ENCODE peak calls at places on chromosomes 1 and 21, in five cellular contexts. One of them, this sample, is unnamed.

GRCh38 chr1:1534401-1535145 is 5.9 kb downstream of the TMEM240 start:
- DNase-seq in left ventricle myocardium inferior: no peak
- DNase-seq in endothelial cell: no peak
- DNase-seq in colonic mucosa: no peak
- DNase-seq in Caco-2: no peak
- DNase-seq in this sample: no peak

GRCh38 chr1:201371841-201372240 is 5.6 kb downstream of the TNNT2 start:
- DNase-seq in endothelial cell: no peak
- DNase-seq in Caco-2: no peak
- DNase-seq in colonic mucosa: no peak
- DNase-seq in left ventricle myocardium inferior: no peak
- DNase-seq in this sample: no peak

GRCh38 chr1:206890125-206890637 is 7.1 kb upstream of the IL24 start:
- DNase-seq in endothelial cell: no peak
- DNase-seq in Caco-2: no peak
- DNase-seq in colonic mucosa: no peak
- DNase-seq in left ventricle myocardium inferior: no peak
- DNase-seq in this sample: no peak

GRCh38 chr1:116362050-116362449 is 11.0 kb upstream of the ATP1A1 start:
- DNase-seq in colonic mucosa: no peak
- DNase-seq in endothelial cell: no peak
- DNase-seq in left ventricle myocardium inferior: no peak
- DNase-seq in Caco-2: no peak
- DNase-seq in this sample: no peak

GRCh38 chr1:240474133-240474614 is 137.8 kb downstream of the GREM2 start:
- DNase-seq in endothelial cell: no peak
- DNase-seq in colonic mucosa: no peak
- DNase-seq in Caco-2: peak; percentile 30
- DNase-seq in left ventricle myocardium inferior: no peak
- DNase-seq in this sample: no peak

GRCh38 chr1:61221642-61222041 is 139.3 kb downstream of the NFIA start:
- DNase-seq in endothelial cell: no peak
- DNase-seq in colonic mucosa: no peak
- DNase-seq in Caco-2: no peak
- DNase-seq in left ventricle myocardium inferior: no peak
- DNase-seq in this sample: no peak

GRCh38 chr1:164064501-164064900 is 494.5 kb upstream of the PBX1 start:
- DNase-seq in Caco-2: no peak
- DNase-seq in colonic mucosa: no peak
- DNase-seq in endothelial cell: no peak
- DNase-seq in left ventricle myocardium inferior: no peak
- DNase-seq in this sample: no peak

GRCh38 chr1:154884868-154885706 is 15.0 kb upstream of the KCNN3 start:
- DNase-seq in endothelial cell: no peak
- DNase-seq in Caco-2: no peak
- DNase-seq in left ventricle myocardium inferior: no peak
- DNase-seq in colonic mucosa: no peak
- DNase-seq in this sample: no peak

GRCh38 chr1:6602669-6603423 is at the start of gene KLHL21:
- DNase-seq in Caco-2: peak; percentile 90
- DNase-seq in endothelial cell: peak; percentile 72
- DNase-seq in left ventricle myocardium inferior: peak; percentile 92
- DNase-seq in colonic mucosa: peak; percentile 82
- DNase-seq in this sample: peak; percentile 83

GRCh38 chr1:75430526-75430925 is 180.4 kb downstream of the SLC44A5 start:
- DNase-seq in left ventricle myocardium inferior: no peak
- DNase-seq in Caco-2: no peak
- DNase-seq in endothelial cell: no peak
- DNase-seq in colonic mucosa: no peak
- DNase-seq in this sample: no peak

GRCh38 chr1:29638281-29638680 is 402.0 kb downstream of the PTPRU start:
- DNase-seq in endothelial cell: no peak
- DNase-seq in colonic mucosa: no peak
- DNase-seq in Caco-2: no peak
- DNase-seq in left ventricle myocardium inferior: no peak
- DNase-seq in this sample: no peak

GRCh38 chr1:218779341-218779831 is 394.3 kb upstream of the LYPLAL1 start:
- DNase-seq in Caco-2: no peak
- DNase-seq in colonic mucosa: no peak
- DNase-seq in endothelial cell: no peak
- DNase-seq in left ventricle myocardium inferior: no peak
- DNase-seq in this sample: no peak

GRCh38 chr1:206962269-206962668 is 8.0 kb downstream of the FCAMR start:
- DNase-seq in Caco-2: no peak
- DNase-seq in colonic mucosa: no peak
- DNase-seq in endothelial cell: no peak
- DNase-seq in left ventricle myocardium inferior: no peak
- DNase-seq in this sample: no peak

GRCh38 chr1:37989381-37989930 is 366 bp downstream of the SF3A3 start:
- DNase-seq in endothelial cell: peak; percentile 43
- DNase-seq in colonic mucosa: peak; percentile 57
- DNase-seq in left ventricle myocardium inferior: no peak
- DNase-seq in Caco-2: peak; percentile 26
- DNase-seq in this sample: peak; percentile 51

GRCh38 chr1:42266253-42267135 is 68.5 kb downstream of the FOXJ3 start:
- DNase-seq in left ventricle myocardium inferior: no peak
- DNase-seq in colonic mucosa: no peak
- DNase-seq in Caco-2: peak; percentile 14
- DNase-seq in endothelial cell: no peak
- DNase-seq in this sample: no peak

GRCh38 chr1:94908190-94908589 is 18.7 kb downstream of the CNN3 start:
- DNase-seq in colonic mucosa: no peak
- DNase-seq in Caco-2: no peak
- DNase-seq in endothelial cell: no peak
- DNase-seq in left ventricle myocardium inferior: no peak
- DNase-seq in this sample: no peak

GRCh38 chr1:115067460-115067859 is 21.8 kb downstream of the TSPAN2 start:
- DNase-seq in colonic mucosa: no peak
- DNase-seq in Caco-2: no peak
- DNase-seq in left ventricle myocardium inferior: no peak
- DNase-seq in endothelial cell: no peak
- DNase-seq in this sample: no peak

GRCh38 chr1:46086581-46086980 is 45.8 kb downstream of the PIK3R3 start:
- DNase-seq in left ventricle myocardium inferior: no peak
- DNase-seq in endothelial cell: no peak
- DNase-seq in Caco-2: no peak
- DNase-seq in colonic mucosa: no peak
- DNase-seq in this sample: no peak

GRCh38 chr1:62723841-62724240 is 35.7 kb upstream of the DOCK7 start:
- DNase-seq in Caco-2: no peak
- DNase-seq in endothelial cell: no peak
- DNase-seq in left ventricle myocardium inferior: no peak
- DNase-seq in colonic mucosa: no peak
- DNase-seq in this sample: no peak

GRCh38 chr1:230280054-230280795 is 145.9 kb downstream of the PGBD5 start:
- DNase-seq in left ventricle myocardium inferior: no peak
- DNase-seq in endothelial cell: no peak
- DNase-seq in colonic mucosa: no peak
- DNase-seq in Caco-2: no peak
- DNase-seq in this sample: no peak

GRCh38 chr1:159821171-159821867 is 5.4 kb upstream of the SLAMF8 start:
- DNase-seq in Caco-2: no peak
- DNase-seq in colonic mucosa: no peak
- DNase-seq in endothelial cell: peak; percentile 72
- DNase-seq in left ventricle myocardium inferior: no peak
- DNase-seq in this sample: no peak

GRCh38 chr1:115495603-115496002 is 146.2 kb upstream of the VANGL1 start:
- DNase-seq in Caco-2: no peak
- DNase-seq in colonic mucosa: no peak
- DNase-seq in left ventricle myocardium inferior: no peak
- DNase-seq in endothelial cell: no peak
- DNase-seq in this sample: no peak

DNA sequence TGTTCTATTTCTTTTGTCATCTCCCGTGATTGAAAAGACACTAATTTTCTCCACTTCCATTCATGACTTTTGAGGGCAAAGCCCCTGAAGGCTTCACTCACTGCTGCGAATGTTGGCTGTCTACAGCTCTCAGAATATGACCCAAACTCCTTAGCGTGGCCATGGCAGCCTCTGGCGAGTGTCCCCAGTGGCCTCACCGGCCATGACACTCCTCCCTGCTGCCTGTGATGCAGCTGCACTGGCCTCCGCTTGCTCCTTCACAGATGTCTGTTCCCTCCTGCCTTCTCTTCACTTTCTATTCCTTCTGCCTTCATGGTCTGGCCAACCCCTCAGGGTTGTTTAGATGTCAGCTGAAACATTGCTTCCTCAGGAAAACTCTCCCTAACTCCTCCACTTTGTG is 30.8 kb upstream of the PTPRF start:
- DNase-seq in left ventricle myocardium inferior: no peak
- DNase-seq in Caco-2: no peak
- DNase-seq in colonic mucosa: no peak
- DNase-seq in endothelial cell: no peak
- DNase-seq in this sample: no peak
- TF ChIP-seq CTCF in left ventricle myocardium inferior: no peak
- TF ChIP-seq CTCF in Caco-2: no peak
- TF ChIP-seq CTCF in colonic mucosa: no peak
- TF ChIP-seq CTCF in endothelial cell: no peak
- TF ChIP-seq CTCF in this sample: no peak

GRCh38 chr21:45723049-45723958 is 79.8 kb downstream of the PCBP3 start:
- DNase-seq in Caco-2: no peak
- DNase-seq in endothelial cell: no peak
- DNase-seq in left ventricle myocardium inferior: no peak
- DNase-seq in colonic mucosa: no peak
- DNase-seq in this sample: no peak
- TF ChIP-seq CTCF in Caco-2: no peak
- TF ChIP-seq CTCF in endothelial cell: no peak
- TF ChIP-seq CTCF in left ventricle myocardium inferior: no peak
- TF ChIP-seq CTCF in colonic mucosa: no peak
- TF ChIP-seq CTCF in this sample: no peak

DNA sequence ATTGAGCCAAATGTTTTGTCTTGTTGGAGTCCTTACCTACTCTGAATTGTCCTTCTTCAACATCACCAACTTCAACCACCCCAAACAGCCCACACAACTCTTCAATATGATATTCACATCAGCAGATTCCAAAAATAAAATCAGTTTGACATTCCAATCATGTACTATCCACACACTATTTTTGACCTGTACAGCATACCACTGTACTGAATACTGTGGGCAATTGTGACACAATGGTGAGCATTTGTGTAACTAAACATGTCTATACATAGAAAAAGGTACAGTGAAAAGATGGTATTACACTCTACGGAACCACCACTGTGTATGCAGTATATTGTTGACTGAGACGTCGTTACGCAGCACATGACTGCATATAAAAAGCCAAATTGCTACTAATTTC is 223.1 kb downstream of the KCNT2 start:
- DNase-seq in left ventricle myocardium inferior: no peak
- DNase-seq in Caco-2: no peak
- DNase-seq in colonic mucosa: no peak
- DNase-seq in endothelial cell: no peak
- DNase-seq in this sample: no peak
- TF ChIP-seq CTCF in left ventricle myocardium inferior: no peak
- TF ChIP-seq CTCF in Caco-2: no peak
- TF ChIP-seq CTCF in colonic mucosa: no peak
- TF ChIP-seq CTCF in endothelial cell: no peak
- TF ChIP-seq CTCF in this sample: no peak

DNA sequence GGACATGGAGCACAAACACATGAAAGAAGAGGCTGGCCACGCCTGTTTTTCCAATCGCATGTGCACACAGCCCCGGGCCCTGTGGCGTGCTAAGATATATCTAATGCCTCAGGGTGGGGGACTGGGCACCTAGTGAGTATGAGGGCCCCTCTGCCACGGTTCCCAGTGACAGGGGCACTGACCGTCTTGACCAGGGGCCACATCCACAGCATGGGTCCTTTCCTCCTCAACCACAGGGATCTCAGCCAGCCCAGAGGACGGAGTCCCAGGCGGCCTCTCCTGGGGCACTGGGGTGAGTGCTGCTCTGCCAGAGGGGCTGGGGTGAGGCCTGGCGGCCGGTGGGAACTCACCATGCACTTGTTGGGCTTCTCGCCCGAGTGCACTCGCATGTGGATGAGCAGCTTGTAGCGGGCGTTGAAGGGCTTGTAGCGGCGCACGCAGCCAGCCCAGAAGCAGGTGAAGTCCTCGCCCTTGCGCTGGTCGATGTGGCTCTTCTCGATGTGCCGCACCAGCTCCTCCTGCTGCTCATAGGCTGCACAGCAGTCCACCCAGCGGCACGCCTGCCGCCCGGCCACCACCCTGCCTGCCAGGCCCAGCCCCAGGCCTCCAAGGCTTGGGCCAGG is 134.7 kb downstream of the DMRTB1 start:
- DNase-seq in endothelial cell: peak; percentile 78
- DNase-seq in left ventricle myocardium inferior: peak; percentile 29
- DNase-seq in Caco-2: no peak
- DNase-seq in colonic mucosa: no peak
- DNase-seq in this sample: peak; percentile 77
- TF ChIP-seq CTCF in endothelial cell: peak; percentile 35
- TF ChIP-seq CTCF in left ventricle myocardium inferior: peak; percentile 52
- TF ChIP-seq CTCF in Caco-2: no peak
- TF ChIP-seq CTCF in colonic mucosa: peak; percentile 18
- TF ChIP-seq CTCF in this sample: peak; percentile 68

GRCh38 chr1:145960468-145961108 is 2.8 kb upstream of the LIX1L start:
- DNase-seq in endothelial cell: peak; percentile 75
- DNase-seq in colonic mucosa: peak; percentile 74
- DNase-seq in left ventricle myocardium inferior: peak; percentile 85
- DNase-seq in Caco-2: peak; percentile 45
- DNase-seq in this sample: peak; percentile 89
- TF ChIP-seq CTCF in endothelial cell: no peak
- TF ChIP-seq CTCF in colonic mucosa: no peak
- TF ChIP-seq CTCF in left ventricle myocardium inferior: peak; percentile 42
- TF ChIP-seq CTCF in Caco-2: no peak
- TF ChIP-seq CTCF in this sample: peak; percentile 3

This sample was measured in nephron progenitor cell.